ENCODE peak calls at places on chromosomes 7 and 10, in six cellular contexts. J, C, W, T, L and Y are unnamed samples.

GRCh38 chr10:43109671-43110249 is 28.5 kb upstream of the CSGALNACT2 start:
- DNase-seq in L (peak; percentile 63), W (no peak), J (no peak), C (no peak), T (no peak), Y (no peak)

GRCh38 chr10:73586583-73586984 is 4.6 kb downstream of the USP54 start:
- DNase-seq in J (no peak), C (no peak), L (peak; percentile 82), W (no peak), T (peak; percentile 86), Y (no peak)

GRCh38 chr10:133388265-133388972 is 5.5 kb upstream of the MTG1 start:
- DNase-seq in C (no peak), T (no peak), W (peak; percentile 21), L (no peak), J (no peak), Y (no peak)

GRCh38 chr10:22810643-22811254 is 96.4 kb upstream of the PIP4K2A start:
- DNase-seq in C (no peak), W (peak; percentile 49), T (no peak), J (no peak), L (no peak), Y (no peak)

GRCh38 chr10:78579586-78579985 is 489.2 kb upstream of the ZMIZ1 start:
- DNase-seq in C (no peak), T (no peak), J (no peak), L (no peak), W (no peak), Y (no peak)

GRCh38 chr7:117673839-117674238 is 194.0 kb downstream of the CFTR start:
- DNase-seq in C (no peak), W (no peak), T (peak; percentile 73), L (peak; percentile 53), J (peak; percentile 24), Y (peak; percentile 1)

GRCh38 chr7:6158424-6159096 is 113.9 kb downstream of the CYTH3 start:
- DNase-seq in T (no peak), C (no peak), L (no peak), W (no peak), J (no peak), Y (no peak)

GRCh38 chr10:112658900-112659328 is 211.9 kb downstream of the VTI1A start:
- DNase-seq in C (peak; percentile 70), W (no peak), L (no peak), T (no peak), J (peak; percentile 41), Y (no peak)

GRCh38 chr7:81330108-81330507 is 411.3 kb upstream of the SEMA3C start:
- DNase-seq in J (no peak), T (no peak), W (no peak), C (no peak), L (no peak), Y (no peak)

GRCh38 chr10:58644311-58644710 is 131.6 kb downstream of the BICC1 start:
- DNase-seq in L (no peak), T (no peak), C (no peak), W (no peak), J (no peak), Y (no peak)

GRCh38 chr10:58651040-58651439 is 138.4 kb downstream of the BICC1 start:
- DNase-seq in C (no peak), L (peak; percentile 40), J (no peak), T (peak; percentile 45), W (no peak), Y (no peak)

GRCh38 chr10:58647366-58647765 is 134.7 kb downstream of the BICC1 start:
- DNase-seq in T (no peak), C (no peak), J (no peak), W (no peak), L (peak; percentile 37), Y (no peak)

GRCh38 chr10:58645762-58646161 is 133.1 kb downstream of the BICC1 start:
- DNase-seq in L (peak; percentile 36), J (no peak), T (peak; percentile 63), C (no peak), W (no peak), Y (no peak)

GRCh38 chr10:58647770-58648169 is 135.1 kb downstream of the BICC1 start:
- DNase-seq in L (peak; percentile 50), C (no peak), W (no peak), J (no peak), T (no peak), Y (no peak)
- H3K4me2 ChIP-seq in L (peak overlapping the region; percentile 50), C (no peak overlapping the region), W (no peak overlapping the region), J (no peak overlapping the region), T (no peak overlapping the region), Y (peak overlapping the region; percentile 43)

GRCh38 chr7:30036220-30036619 is 8.0 kb downstream of the PLEKHA8 start:
- DNase-seq in W (no peak), L (no peak), C (no peak), T (no peak), J (no peak), Y (no peak)

GRCh38 chr7:30034501-30034900 is 6.3 kb downstream of the PLEKHA8 start:
- DNase-seq in C (no peak), L (no peak), J (no peak), T (no peak), W (no peak), Y (no peak)

GRCh38 chr7:30029696-30030095 is 1.5 kb downstream of the PLEKHA8 start:
- DNase-seq in C (no peak), T (no peak), L (peak; percentile 51), W (no peak), J (no peak), Y (no peak)

GRCh38 chr7:30028749-30029635 is 780 bp downstream of the PLEKHA8 start:
- DNase-seq in J (peak; percentile 12), L (peak; percentile 68), T (peak; percentile 32), C (peak; percentile 38), W (peak; percentile 71), Y (no peak)

DNA sequence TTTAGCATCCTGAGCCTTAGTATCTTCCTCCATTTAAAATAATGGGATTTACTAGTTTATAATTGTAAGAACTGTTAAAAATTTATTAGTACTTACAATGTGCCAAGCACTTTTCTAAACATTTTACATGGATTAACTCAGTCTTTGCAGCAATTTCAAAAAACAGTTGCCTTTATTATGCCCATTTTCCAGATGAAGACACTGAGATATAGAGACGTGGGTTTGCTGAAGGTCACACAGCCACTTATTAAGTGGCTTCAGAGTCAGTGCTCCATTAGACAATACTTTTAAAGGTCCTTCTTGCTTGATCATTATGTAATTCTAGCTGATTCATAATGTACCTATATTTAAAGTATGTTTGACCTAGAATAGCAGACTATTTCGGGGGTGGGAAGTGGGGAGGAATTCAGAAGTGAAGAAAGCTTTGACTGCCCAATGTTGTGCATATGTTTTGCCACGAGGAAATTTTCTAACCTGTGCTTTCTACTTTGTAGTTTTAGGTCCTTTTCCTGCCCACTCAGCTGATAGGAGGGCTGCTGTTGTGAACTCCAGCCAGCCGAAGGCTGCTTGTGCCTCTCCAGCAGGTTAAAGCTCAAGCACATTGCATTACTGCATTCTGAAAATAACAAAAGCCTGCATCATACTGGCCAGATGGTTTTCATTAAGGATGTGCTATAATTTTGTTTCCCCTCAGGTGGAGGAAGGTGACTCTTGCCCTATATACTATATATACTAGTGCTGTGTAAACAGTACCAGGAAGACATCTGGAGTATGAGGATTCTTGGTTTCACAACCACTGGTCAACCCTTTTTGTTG is 4.3 kb downstream of the PLEKHA8 start:
- DNase-seq in L (peak; percentile 72), J (no peak), W (no peak), T (peak; percentile 71), C (peak; percentile 85), Y (no peak)
- H3K4me2 ChIP-seq in L (peak overlapping the region; percentile 9), J (no peak overlapping the region), W (no peak overlapping the region), T (no peak overlapping the region), C (no peak overlapping the region), Y (no peak overlapping the region)

DNA sequence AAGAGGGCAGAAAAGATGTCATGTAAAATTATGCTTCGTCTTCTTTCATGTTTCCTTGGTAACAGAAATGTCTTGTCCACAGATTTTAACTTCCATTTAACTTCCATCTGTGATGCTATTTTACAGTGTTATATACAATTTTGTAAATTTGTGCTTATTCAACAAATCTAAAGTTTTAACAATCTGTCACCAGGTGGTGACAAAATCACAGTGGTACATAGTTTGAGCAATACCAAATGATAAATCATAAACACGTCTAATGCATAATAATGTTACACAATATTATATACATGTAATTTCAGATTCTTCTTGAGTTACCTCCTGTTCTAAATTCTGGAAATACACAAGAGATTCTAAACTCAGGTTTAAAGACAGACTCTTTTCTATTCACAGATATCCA is 784.4 kb upstream of the CELF2 start:
- DNase-seq in C (no peak), L (no peak), W (no peak), T (peak; percentile 43), J (no peak), Y (no peak)
- H3K4me2 ChIP-seq in C (no peak overlapping the region), L (no peak overlapping the region), W (no peak overlapping the region), T (no peak overlapping the region), J (no peak overlapping the region), Y (no peak overlapping the region)

DNA sequence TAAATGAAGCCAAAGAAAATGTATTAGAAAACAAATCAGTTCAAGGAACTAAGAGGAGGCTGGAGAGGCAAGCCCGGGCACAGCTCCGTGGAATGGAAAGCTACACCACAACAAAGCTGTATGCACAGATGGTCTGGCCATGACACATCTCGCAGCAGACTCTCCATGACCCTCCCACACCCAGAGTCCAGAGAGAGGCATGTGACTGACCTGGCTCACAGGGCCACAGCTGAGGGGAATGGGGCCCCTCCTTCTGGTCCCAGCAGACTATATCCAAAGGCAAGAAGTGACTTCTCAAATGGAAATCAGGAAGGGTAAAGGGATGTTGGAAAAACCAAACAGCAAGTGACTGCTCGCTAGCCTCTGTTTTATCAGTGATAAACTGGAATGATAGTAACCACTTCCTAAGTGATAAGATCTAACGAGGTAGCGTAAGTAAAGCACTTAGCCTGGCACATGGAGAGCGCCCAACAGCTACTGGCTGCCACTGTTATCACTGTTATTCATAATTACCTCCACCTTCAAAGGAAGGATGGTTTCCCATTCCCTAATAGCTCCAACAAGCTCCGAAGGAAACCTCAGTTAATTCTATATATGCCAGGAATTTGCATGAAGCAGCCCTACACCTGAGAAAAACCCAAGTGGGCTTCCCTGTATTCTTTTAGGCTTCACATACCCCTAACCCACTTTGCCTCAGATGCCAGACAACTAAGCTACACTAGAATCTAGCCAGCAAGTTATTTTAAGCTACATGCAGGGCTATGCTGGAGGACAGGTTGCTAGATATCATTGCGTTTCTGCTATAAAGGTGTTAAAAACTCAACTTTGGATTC is 8.4 kb downstream of the OSBPL3 start:
- DNase-seq in C (peak; percentile 79), L (peak; percentile 90), W (peak; percentile 33), J (peak; percentile 81), T (peak; percentile 93), Y (peak; percentile 83)
- H3K4me2 ChIP-seq in C (peak overlapping the region; percentile 9), L (peak overlapping the region; percentile 55), W (no peak overlapping the region), J (peak overlapping the region; percentile 86), T (peak overlapping the region; percentile 11), Y (peak overlapping the region; percentile 96)

GRCh38 chr10:103668351-103669242 is 175.1 kb downstream of the NEURL1 start:
- DNase-seq in W (no peak), J (no peak), T (peak; percentile 75), L (peak; percentile 94), C (no peak), Y (no peak)
- H3K4me2 ChIP-seq in W (no peak overlapping the region), J (no peak overlapping the region), T (peak overlapping the region; percentile 92), L (peak overlapping the region; percentile 96), C (no peak overlapping the region), Y (no peak overlapping the region)

DNA sequence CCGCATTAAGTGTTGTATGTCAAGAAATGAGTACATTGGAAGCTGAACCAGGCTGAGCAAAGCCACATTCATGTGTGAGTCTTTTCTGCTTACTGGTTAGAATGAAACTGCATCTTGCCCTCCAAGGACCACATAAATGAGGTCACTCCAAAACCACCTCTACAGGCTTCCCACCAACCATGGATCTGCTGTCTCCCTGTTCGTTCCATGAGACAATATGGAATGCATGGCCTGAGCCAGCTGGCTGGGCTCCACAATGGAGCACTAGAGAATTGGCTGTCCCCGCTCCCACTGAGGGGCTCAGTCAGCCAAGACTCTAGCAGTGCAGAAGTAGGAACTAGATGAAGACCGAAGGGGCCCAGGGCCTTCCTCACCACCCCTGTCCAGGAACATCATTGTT is 120.8 kb downstream of the TNS3 start:
- DNase-seq in J (no peak), C (no peak), L (peak; percentile 62), W (no peak), T (no peak), Y (no peak)
- H3K4me2 ChIP-seq in J (no peak overlapping the region), C (no peak overlapping the region), L (no peak overlapping the region), W (no peak overlapping the region), T (peak overlapping the region; percentile 18), Y (no peak overlapping the region)